ENCODE peak calls at places on chromosome 12, in eight cellular contexts. F is gastrocnemius medialis; J is neural progenitor cell; Z is upper lobe of right lung; E is tibial artery; X is heart right ventricle; R is CD8-positive, alpha-beta T cell; Y is right lobe of liver. C is an unnamed sample. For H3K4me1 and H3K9me3, the result is how much of the 10 kb centered on the place peaks cover.

GRCh38 chr12:94561943-94562411 is 88.4 kb downstream of the TMCC3 start:
- DNase-seq in X (peak), R (no peak), J (no peak), F (peak), Z (no peak), Y (peak), E (no peak), C (no peak)

GRCh38 chr12:109736552-109737108 is 23.0 kb downstream of the FAM222A start:
- DNase-seq in Z (peak), Y (peak), F (peak), X (peak), R (no peak), J (peak), E (peak), C (no peak)

GRCh38 chr12:53120685-53121525 is 17.6 kb downstream of the SOAT2 start:
- DNase-seq in F (no peak), E (no peak), R (no peak), Z (no peak), X (no peak), J (no peak), Y (no peak), C (no peak)

GRCh38 chr12:15818418-15818817 is 29.2 kb upstream of the EPS8 start:
- DNase-seq in R (no peak), F (no peak), Y (no peak), X (no peak), E (no peak), J (no peak), Z (no peak), C (no peak)

GRCh38 chr12:85805654-85806053 is 30.6 kb downstream of the RASSF9 start:
- DNase-seq in E (no peak), Y (no peak), F (no peak), R (no peak), J (no peak), Z (no peak), X (no peak), C (no peak)

GRCh38 chr12:5648692-5649338 is 216.9 kb downstream of the NTF3 start:
- DNase-seq in F (no peak), J (peak), Y (no peak), X (no peak), Z (no peak), R (no peak), E (no peak), C (peak)

GRCh38 chr12:26606911-26607310 is 226.1 kb downstream of the ITPR2 start:
- DNase-seq in Z (no peak), J (no peak), Y (no peak), F (no peak), R (no peak), E (no peak), X (no peak), C (no peak)

GRCh38 chr12:6788972-6789905 is at the start of gene CD4:
- DNase-seq in X (peak), Y (peak), Z (peak), E (peak), J (no peak), R (no peak), F (peak), C (peak)

GRCh38 chr12:22722779-22723178 is 97.8 kb downstream of the ETNK1 start:
- DNase-seq in J (no peak), X (no peak), F (no peak), Z (no peak), E (peak), R (no peak), Y (no peak), C (no peak)

GRCh38 chr12:19002192-19002591 is 127.3 kb upstream of the PLEKHA5 start:
- DNase-seq in R (no peak), X (no peak), E (no peak), Y (no peak), J (no peak), F (no peak), Z (no peak), C (no peak)

GRCh38 chr12:14272954-14273910 is 92.2 kb upstream of the ATF7IP start:
- DNase-seq in F (no peak), X (no peak), J (no peak), E (no peak), R (no peak), Z (no peak), Y (no peak), C (no peak)

GRCh38 chr12:32502693-32503510 is 103.5 kb downstream of the FGD4 start:
- DNase-seq in Y (peak), J (peak), F (peak), E (peak), X (no peak), Z (no peak), R (no peak), C (no peak)

GRCh38 chr12:33486058-33486457 is 46.4 kb upstream of the SYT10 start:
- DNase-seq in Z (no peak), E (no peak), R (no peak), F (no peak), X (no peak), J (no peak), Y (no peak), C (no peak)

GRCh38 chr12:12611512-12612306 is at the start of gene CREBL2:
- DNase-seq in X (peak), R (peak), J (peak), F (peak), E (peak), Y (peak), Z (peak), C (peak)

GRCh38 chr12:62332598-62332997 is 72.4 kb downstream of the USP15 start:
- DNase-seq in X (no peak), F (no peak), J (no peak), E (no peak), Z (no peak), R (no peak), Y (no peak), C (no peak)

GRCh38 chr12:69405466-69405865 is 45.9 kb downstream of the YEATS4 start:
- DNase-seq in X (no peak), F (peak), E (peak), Y (no peak), R (no peak), J (no peak), Z (no peak), C (peak)

GRCh38 chr12:34547276-34547675 is 525.0 kb downstream of the ALG10 start:
- DNase-seq in E (no peak), R (no peak), F (no peak), X (no peak), Y (no peak), Z (no peak), J (no peak), C (no peak)

GRCh38 chr12:109186993-109187653 is 70.7 kb downstream of the ACACB start:
- DNase-seq in J (no peak), Z (no peak), E (no peak), Y (no peak), F (no peak), R (no peak), X (no peak), C (no peak)

GRCh38 chr12:67988600-67988999 is 647 bp upstream of the IFNG-AS1 start:
- DNase-seq in X (no peak), J (peak), Z (no peak), R (no peak), E (no peak), F (no peak), Y (no peak), C (no peak)

GRCh38 chr12:26247873-26248272 is 52.5 kb downstream of the SSPN start:
- DNase-seq in E (no peak), X (no peak), R (no peak), Z (no peak), F (no peak), Y (no peak), J (no peak), C (no peak)

GRCh38 chr12:39236994-39237393 is 205.9 kb downstream of the KIF21A start:
- DNase-seq in F (no peak), X (no peak), J (no peak), Y (no peak), R (no peak), Z (no peak), E (no peak), C (no peak)

GRCh38 chr12:68481181-68481941 is 129.3 kb upstream of the RAP1B start:
- DNase-seq in R (no peak), F (no peak), E (no peak), Y (no peak), X (no peak), J (no peak), Z (no peak), C (no peak)

GRCh38 chr12:124613151-124613585 is 45.8 kb upstream of the NCOR2 start:
- DNase-seq in R (no peak), X (no peak), E (no peak), J (no peak), Y (no peak), F (no peak), Z (no peak), C (no peak)

GRCh38 chr12:20370001-20370381 is 1.7 kb downstream of the PDE3A start:
- DNase-seq in X (no peak), Y (no peak), J (peak), R (no peak), Z (peak), F (peak), E (peak), C (peak)

GRCh38 chr12:62113366-62114011 is 146.7 kb upstream of the USP15 start:
- DNase-seq in Z (no peak), F (no peak), R (no peak), X (no peak), Y (no peak), E (no peak), J (no peak), C (no peak)

GRCh38 chr12:8662592-8662991 is at the start of gene MFAP5:
- DNase-seq in F (peak), Y (no peak), E (peak), R (no peak), Z (no peak), J (peak), X (no peak), C (peak)
- H3K27ac ChIP-seq in F (peak), Y (no peak), E (peak), R (no peak), Z (no peak), J (no peak), X (peak), C (peak)

GRCh38 chr12:106522708-106523107 is 60.1 kb upstream of the RFX4 start:
- DNase-seq in R (no peak), F (no peak), Z (no peak), E (no peak), Y (no peak), J (no peak), X (no peak), C (no peak)
- H3K4me1 ChIP-seq in R (under half), F (under half), Z (under half), E (under half), Y (under half), J (under half), X (under half), C (under half)

GRCh38 chr12:127680516-127680915 is 586.5 kb upstream of the TMEM132C start:
- DNase-seq in F (no peak), E (no peak), X (no peak), R (no peak), Y (no peak), Z (no peak), J (no peak), C (no peak)
- H3K9me3 ChIP-seq in F (under half), E (under half), X (under half), R (under half), Y (under half), Z (under half), J (under half), C (under half)

GRCh38 chr12:131505561-131505960 is 205.3 kb upstream of the SFSWAP start:
- DNase-seq in J (no peak), F (no peak), R (no peak), E (no peak), X (no peak), Z (no peak), Y (no peak), C (peak)
- H3K27ac ChIP-seq in J (no peak), F (no peak), R (no peak), E (no peak), X (no peak), Z (no peak), Y (no peak), C (no peak)

DNA sequence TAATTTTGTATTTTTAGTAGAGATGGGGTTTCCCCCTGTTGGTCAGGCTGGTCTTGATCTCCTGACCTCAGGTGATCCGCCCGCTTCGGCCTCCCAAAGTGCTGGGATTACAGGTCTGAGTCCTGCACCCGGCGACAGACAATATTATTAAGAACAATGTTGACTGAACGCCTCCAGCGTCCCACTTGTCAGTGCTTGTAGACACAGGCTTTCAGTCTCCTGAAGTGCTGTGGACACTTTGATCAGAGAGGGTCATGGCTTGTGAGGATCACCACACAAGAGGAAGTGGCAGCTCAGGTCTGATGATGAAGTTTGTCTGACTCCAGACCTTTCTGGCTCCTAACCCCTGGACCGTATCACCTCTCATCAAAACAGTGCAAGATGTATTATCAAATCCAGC is 114.6 kb downstream of the CHST11 start:
- DNase-seq in X (no peak), Z (no peak), F (no peak), Y (no peak), J (no peak), E (no peak), R (no peak), C (no peak)
- H3K4me1 ChIP-seq in X (under half), Z (under half), F (under half), Y (under half), J (under half), E (under half), R (under half), C (under half)

DNA sequence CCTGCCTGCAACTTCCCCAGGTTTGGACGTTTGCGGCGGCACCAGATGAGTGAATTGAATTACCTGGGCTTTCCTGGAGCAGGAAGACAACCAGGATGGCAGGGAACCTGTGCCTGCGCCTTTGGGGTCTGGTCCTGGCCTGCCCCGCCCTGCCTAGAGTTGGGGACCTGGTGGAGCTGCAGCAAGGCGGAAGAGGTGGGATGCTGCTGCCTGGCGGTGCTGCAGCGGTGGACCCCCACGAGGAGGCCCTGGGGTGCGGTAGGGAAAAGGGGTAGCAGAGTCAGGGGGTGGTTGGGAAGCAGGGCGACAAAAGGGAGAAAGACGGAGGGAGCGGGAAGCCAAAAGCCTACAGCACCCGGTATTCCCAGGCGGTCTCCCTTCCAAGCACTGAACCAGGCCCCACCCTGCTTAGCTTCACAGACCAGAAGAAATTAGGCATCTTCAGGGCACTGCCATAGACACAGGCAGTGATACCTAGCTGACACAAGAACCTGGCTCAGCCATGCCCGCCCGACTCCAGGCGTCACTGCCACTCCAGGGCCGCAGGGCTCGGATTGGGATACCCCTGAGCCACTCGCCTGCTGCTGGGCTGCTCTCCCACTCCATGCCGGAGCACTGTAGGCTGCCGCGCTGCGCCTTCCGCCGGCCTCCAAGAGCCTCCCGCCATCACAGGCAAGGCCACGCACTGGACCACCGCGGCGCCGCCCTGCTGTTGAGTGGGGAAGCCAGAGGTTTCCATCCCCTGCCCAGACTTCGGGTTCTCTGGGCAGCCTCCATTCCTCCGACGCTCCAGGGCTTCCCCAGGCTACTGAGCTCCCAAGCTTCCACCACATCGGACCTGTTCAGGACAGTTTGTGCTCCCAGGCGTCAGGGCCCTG is 155.2 kb upstream of the ALG10B start:
- DNase-seq in J (no peak), Y (no peak), Z (peak), E (no peak), R (no peak), F (no peak), X (no peak), C (peak)
- H3K9me3 ChIP-seq in J (under half), Y (under half), Z (under half), E (under half), R (under half), F (under half), X (under half), C (under half)

DNA sequence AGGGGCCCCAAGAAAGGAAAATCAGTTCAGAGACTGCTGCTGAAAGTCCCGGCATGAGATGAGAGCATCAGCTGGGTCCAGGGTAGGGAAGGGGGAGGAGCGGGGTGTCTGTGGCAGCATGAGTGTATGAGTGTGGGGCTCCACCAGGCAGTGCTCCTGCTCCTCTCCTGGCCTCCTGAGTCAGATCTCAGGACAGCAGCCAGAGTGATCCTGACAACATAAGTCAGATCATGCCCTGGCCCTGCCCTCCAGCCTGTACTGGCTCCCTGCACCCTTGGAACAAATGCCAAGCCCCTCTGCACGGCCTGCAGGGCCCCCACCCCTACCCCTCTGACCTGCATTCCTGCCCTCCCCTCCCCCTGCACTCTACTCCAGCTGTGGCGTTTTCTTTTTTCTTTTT is 24.2 kb upstream of the LRP1-AS start:
- DNase-seq in J (no peak), Y (no peak), X (no peak), Z (no peak), F (peak), R (no peak), E (peak), C (no peak)
- H3K27ac ChIP-seq in J (no peak), Y (no peak), X (no peak), Z (no peak), F (no peak), R (no peak), E (peak), C (peak)

GRCh38 chr12:24974216-24974615 is 25.3 kb upstream of the BCAT1 start:
- DNase-seq in Z (no peak), R (no peak), Y (no peak), E (no peak), J (no peak), X (no peak), F (no peak), C (no peak)

GRCh38 chr12:24979286-24979685 is 30.4 kb upstream of the BCAT1 start:
- DNase-seq in R (no peak), X (no peak), Y (no peak), F (peak), J (no peak), E (no peak), Z (no peak), C (no peak)

GRCh38 chr12:24975425-24975824 is 26.5 kb upstream of the BCAT1 start:
- DNase-seq in R (no peak), Z (no peak), X (no peak), F (no peak), J (no peak), Y (no peak), E (no peak), C (no peak)

GRCh38 chr12:24977711-24978110 is 28.8 kb upstream of the BCAT1 start:
- DNase-seq in Y (no peak), E (no peak), F (no peak), R (no peak), J (no peak), X (no peak), Z (no peak), C (no peak)

GRCh38 chr12:24977060-24977459 is 28.2 kb upstream of the BCAT1 start:
- DNase-seq in J (no peak), R (no peak), Z (no peak), E (no peak), Y (no peak), X (no peak), F (no peak), C (no peak)
- H3K4me1 ChIP-seq in J (under half), R (under half), Z (under half), E (under half), Y (under half), X (under half), F (under half), C (under half)

C was measured in right atrium auricular region.